ENCODE peak calls at places on chromosomes 2 and 18, in six cellular contexts. J is fibroblast of mammary gland; X is effector memory CD4-positive, alpha-beta T cell; A is HFF-Myc; M is AG04449; Y is BJ. H is an unnamed sample.
A peak's percentile ranks its signal among the peaks of the same experiment; 100 is the strongest.

GRCh38 chr2:240596491-240596931 is 10.0 kb downstream of the CAPN10 start:
- DNase-seq in J (no peak), X (no peak), A (no peak), M (no peak), Y (no peak), H (no peak)

GRCh38 chr2:152222975-152223638 is 47.5 kb upstream of the STAM2 start:
- DNase-seq in J (peak; percentile 91), X (no peak), A (peak; percentile 60), M (peak; percentile 57), Y (peak; percentile 14), H (no peak)

GRCh38 chr2:40955635-40956034 is 503.7 kb upstream of the SLC8A1 start:
- DNase-seq in J (no peak), X (no peak), A (no peak), M (no peak), Y (no peak), H (peak; percentile 1)

GRCh38 chr2:211216221-211216620 is 659.8 kb downstream of the CPS1 start:
- DNase-seq in J (no peak), X (no peak), A (no peak), M (no peak), Y (no peak), H (no peak)

GRCh38 chr2:12300927-12301326 is 415.8 kb upstream of the TRIB2 start:
- DNase-seq in J (peak; percentile 65), X (no peak), A (no peak), M (no peak), Y (no peak), H (no peak)

GRCh38 chr2:169818241-169818640 is 6.5 kb downstream of the METTL5 start:
- DNase-seq in J (no peak), X (no peak), A (no peak), M (no peak), Y (no peak), H (no peak)

GRCh38 chr2:206856474-206856873 is 82.8 kb upstream of the CPO start:
- DNase-seq in J (peak; percentile 49), X (no peak), A (no peak), M (peak; percentile 23), Y (no peak), H (no peak)

GRCh38 chr2:205610437-205610836 is 71.9 kb upstream of the NRP2 start:
- DNase-seq in J (peak; percentile 60), X (no peak), A (no peak), M (no peak), Y (no peak), H (no peak)

GRCh38 chr2:186572705-186573104 is 17.2 kb upstream of the ITGAV start:
- DNase-seq in J (no peak), X (no peak), A (no peak), M (no peak), Y (no peak), H (no peak)

GRCh38 chr2:232435805-232436204 is 20.1 kb upstream of the ALPI start:
- DNase-seq in J (no peak), X (no peak), A (no peak), M (no peak), Y (no peak), H (no peak)

GRCh38 chr2:161199885-161200284 is 39.7 kb downstream of the TANK start:
- DNase-seq in J (no peak), X (no peak), A (no peak), M (no peak), Y (no peak), H (no peak)

GRCh38 chr18:43819397-43819796 is 542.1 kb upstream of the SYT4 start:
- DNase-seq in J (no peak), X (no peak), A (no peak), M (no peak), Y (no peak), H (no peak)

GRCh38 chr2:6922201-6922656 is 5.0 kb downstream of the RNF144A start:
- DNase-seq in J (peak; percentile 56), X (no peak), A (no peak), M (no peak), Y (no peak), H (no peak)

GRCh38 chr2:159053186-159054031 is 85.0 kb downstream of the TANC1 start:
- DNase-seq in J (peak; percentile 80), X (no peak), A (no peak), M (peak; percentile 93), Y (no peak), H (no peak)

GRCh38 chr2:142315353-142315752 is 184.5 kb upstream of the LRP1B start:
- DNase-seq in J (peak; percentile 1), X (no peak), A (no peak), M (no peak), Y (no peak), H (no peak)

GRCh38 chr2:42059261-42059898 is 11.6 kb downstream of the PKDCC start:
- DNase-seq in J (no peak), X (no peak), A (no peak), M (no peak), Y (no peak), H (no peak)

GRCh38 chr2:104434363-104434792 is 419.5 kb upstream of the POU3F3 start:
- DNase-seq in J (no peak), X (no peak), A (no peak), M (no peak), Y (no peak), H (peak; percentile 53)
- H3K4me3 ChIP-seq in J (no peak overlapping the region), X (no peak overlapping the region), A (no peak overlapping the region), M (no peak overlapping the region), Y (no peak overlapping the region), H (no peak overlapping the region)

DNA sequence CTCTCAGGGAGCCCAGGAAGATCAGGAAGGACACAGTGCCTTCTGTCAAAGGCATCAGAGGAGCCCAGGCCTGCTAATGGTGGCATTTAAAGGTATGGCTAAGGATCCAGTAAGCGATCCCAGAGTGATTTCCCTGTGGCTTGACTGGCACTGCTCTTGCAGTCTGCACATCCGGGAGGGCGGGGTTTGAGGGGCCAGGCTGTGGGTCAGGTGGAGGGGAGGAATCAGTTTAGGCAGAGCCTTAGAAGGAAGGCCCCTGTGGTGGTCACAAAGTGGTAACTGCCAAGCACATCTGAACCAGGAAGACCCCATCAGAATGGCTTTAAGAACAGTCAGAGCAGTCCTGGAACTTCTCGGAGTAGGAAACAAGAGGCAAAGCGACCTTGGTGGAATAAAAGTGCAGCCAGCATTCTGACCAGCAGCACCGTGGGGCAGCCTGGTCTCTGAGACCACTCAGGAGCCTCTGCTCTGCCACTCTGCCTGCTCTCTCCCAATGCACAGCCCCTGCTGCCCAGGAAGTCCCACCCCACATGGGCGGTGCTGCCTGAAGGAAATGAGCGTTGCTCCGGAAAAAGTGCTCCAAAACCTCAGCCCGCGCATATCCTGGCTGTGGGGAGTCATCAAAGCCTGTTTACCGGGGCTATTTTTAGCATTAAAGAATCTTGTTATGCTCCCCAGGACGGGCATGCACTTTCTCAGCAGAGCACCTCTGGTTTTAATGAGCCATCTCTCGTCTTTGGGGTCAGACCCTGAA is 54.4 kb downstream of the EPAS1 start:
- DNase-seq in J (no peak), X (peak; percentile 48), A (no peak), M (no peak), Y (no peak), H (no peak)
- H3K4me3 ChIP-seq in J (no peak overlapping the region), X (peak overlapping the region; percentile 40), A (no peak overlapping the region), M (no peak overlapping the region), Y (no peak overlapping the region), H (no peak overlapping the region)

GRCh38 chr18:2857491-2858063 is 10.8 kb downstream of the EMILIN2 start:
- DNase-seq in J (peak; percentile 99), X (no peak), A (no peak), M (peak; percentile 60), Y (peak; percentile 94), H (no peak)

GRCh38 chr18:2855560-2856350 is 8.9 kb downstream of the EMILIN2 start:
- DNase-seq in J (no peak), X (no peak), A (no peak), M (no peak), Y (no peak), H (no peak)

GRCh38 chr18:2853926-2854664 is 7.3 kb downstream of the EMILIN2 start:
- DNase-seq in J (no peak), X (no peak), A (no peak), M (no peak), Y (no peak), H (no peak)

GRCh38 chr18:2854871-2855270 is 8.1 kb downstream of the EMILIN2 start:
- DNase-seq in J (no peak), X (no peak), A (no peak), M (no peak), Y (no peak), H (no peak)

DNA sequence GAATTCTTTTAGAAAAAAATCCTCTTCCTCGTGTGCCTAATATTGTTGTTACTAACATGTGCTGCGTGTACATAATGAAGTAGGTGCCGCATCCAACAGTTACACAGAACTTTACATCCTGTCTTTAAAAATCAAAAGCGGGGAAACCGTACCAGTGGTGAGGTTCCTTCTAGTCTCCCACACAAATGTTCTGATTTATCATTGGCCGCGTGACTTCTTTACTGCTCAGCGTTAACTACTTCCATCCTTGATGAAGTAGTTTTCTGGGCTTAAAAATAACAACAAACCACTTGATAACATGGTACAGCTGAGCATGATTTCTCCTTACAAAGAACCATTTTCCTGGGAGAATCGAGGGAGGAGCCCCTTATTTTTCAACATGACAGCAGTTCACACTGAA is 9.7 kb downstream of the EMILIN2 start:
- DNase-seq in J (peak; percentile 52), X (no peak), A (no peak), M (no peak), Y (no peak), H (no peak)
- H3K4me3 ChIP-seq in J (no peak overlapping the region), X (no peak overlapping the region), A (no peak overlapping the region), M (no peak overlapping the region), Y (no peak overlapping the region), H (no peak overlapping the region)

GRCh38 chr2:226836548-226836885 is 663 bp downstream of the RHBDD1 start:
- DNase-seq in J (no peak), X (no peak), A (no peak), M (no peak), Y (no peak), H (no peak)
- H3K4me3 ChIP-seq in J (peak overlapping the region; percentile 75), X (peak overlapping the region; percentile 90), A (peak overlapping the region; percentile 67), M (peak overlapping the region; percentile 76), Y (peak overlapping the region; percentile 70), H (peak overlapping the region; percentile 67)

GRCh38 chr2:104215269-104216161 is 638.4 kb upstream of the POU3F3 start:
- DNase-seq in J (no peak), X (no peak), A (no peak), M (no peak), Y (no peak), H (no peak)
- H3K4me3 ChIP-seq in J (no peak overlapping the region), X (no peak overlapping the region), A (no peak overlapping the region), M (no peak overlapping the region), Y (no peak overlapping the region), H (no peak overlapping the region)